ENCODE peak calls at places on chromosomes 7 and 10, in four cellular contexts. Y is heart left ventricle, D is ovary, N is HCT116. H is an unnamed sample.
A peak's percentile ranks its signal among the peaks of the same experiment; 100 is the strongest.

GRCh38 chr7:158321936-158322615 is 265.5 kb downstream of the PTPRN2 start:
- DNase-seq in Y (no peak), D (no peak), N (no peak), H (no peak)

GRCh38 chr10:58590924-58591323 is 78.3 kb downstream of the BICC1 start:
- DNase-seq in Y (no peak), D (no peak), N (no peak), H (no peak)

GRCh38 chr7:29569648-29570047 is 6.0 kb downstream of the PRR15 start:
- DNase-seq in Y (no peak), D (no peak), N (no peak), H (no peak)

GRCh38 chr7:18792866-18793595 is 297.5 kb downstream of the HDAC9 start:
- DNase-seq in Y (no peak), D (no peak), N (no peak), H (no peak)

GRCh38 chr7:143397710-143398530 is 10.7 kb downstream of the EPHA1 start:
- DNase-seq in Y (no peak), D (no peak), N (no peak), H (no peak)

GRCh38 chr7:82054544-82054943 is 284.7 kb upstream of the HGF start:
- DNase-seq in Y (no peak), D (no peak), N (no peak), H (no peak)

GRCh38 chr7:16034353-16034752 is 347.9 kb upstream of the MEOX2 start:
- DNase-seq in Y (no peak), D (no peak), N (no peak), H (no peak)

GRCh38 chr7:23467731-23468720 is 2.3 kb downstream of the IGF2BP3 start:
- DNase-seq in Y (no peak), D (no peak), N (no peak), H (no peak)

GRCh38 chr10:5466451-5466996 is 32.8 kb downstream of the CALML5 start:
- DNase-seq in Y (no peak), D (peak; percentile 32), N (no peak), H (peak; percentile 67)

DNA sequence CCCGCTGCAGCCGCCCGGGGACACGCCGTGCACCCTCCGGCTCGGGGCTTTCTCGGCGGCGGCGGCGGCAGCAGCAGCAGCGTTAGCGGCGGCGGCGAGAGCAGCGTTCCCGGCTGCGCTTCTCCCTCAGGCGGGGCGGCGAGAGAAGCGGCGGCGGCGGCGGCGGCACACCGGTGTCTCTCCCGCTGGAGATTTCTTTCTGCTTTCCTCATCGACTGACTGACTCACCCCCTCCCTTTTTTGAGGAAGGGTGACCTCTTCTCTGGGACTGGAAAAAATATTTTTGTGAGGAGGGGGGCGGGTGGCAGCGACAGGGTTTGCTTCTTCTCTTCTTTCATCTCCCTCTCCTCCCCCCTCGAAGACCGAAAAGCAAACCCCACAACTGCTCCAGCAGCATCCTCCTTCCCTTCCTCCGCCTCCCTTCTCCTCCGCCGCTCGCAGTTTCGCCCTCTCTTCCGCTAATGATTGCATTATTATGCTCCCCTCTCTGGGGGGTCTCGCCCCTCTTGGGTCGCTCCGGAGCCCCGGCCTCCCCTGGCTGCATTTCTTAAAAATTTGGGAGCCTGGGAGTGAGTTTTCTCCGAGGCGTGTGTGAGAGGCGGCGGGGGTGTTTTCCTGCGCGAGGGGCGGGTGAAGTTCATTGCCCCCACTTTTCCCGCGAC is 343 bp downstream of the AUTS2 start:
- DNase-seq in Y (peak; percentile 33), D (peak; percentile 29), N (no peak), H (no peak)
- H3K4me3 ChIP-seq in Y (peak overlapping the region; percentile 65), D (peak overlapping the region; percentile 81), N (no peak overlapping the region), H (peak overlapping the region; percentile 66)

GRCh38 chr7:122750389-122750788 is 47.7 kb upstream of the RNF148 start:
- DNase-seq in Y (no peak), D (no peak), N (no peak), H (no peak)
- H3K4me1 ChIP-seq in Y (no peaks in the 10 kb centered on the region), D (no peaks in the 10 kb centered on the region), N (no peaks in the 10 kb centered on the region), H (no peaks in the 10 kb centered on the region)

DNA sequence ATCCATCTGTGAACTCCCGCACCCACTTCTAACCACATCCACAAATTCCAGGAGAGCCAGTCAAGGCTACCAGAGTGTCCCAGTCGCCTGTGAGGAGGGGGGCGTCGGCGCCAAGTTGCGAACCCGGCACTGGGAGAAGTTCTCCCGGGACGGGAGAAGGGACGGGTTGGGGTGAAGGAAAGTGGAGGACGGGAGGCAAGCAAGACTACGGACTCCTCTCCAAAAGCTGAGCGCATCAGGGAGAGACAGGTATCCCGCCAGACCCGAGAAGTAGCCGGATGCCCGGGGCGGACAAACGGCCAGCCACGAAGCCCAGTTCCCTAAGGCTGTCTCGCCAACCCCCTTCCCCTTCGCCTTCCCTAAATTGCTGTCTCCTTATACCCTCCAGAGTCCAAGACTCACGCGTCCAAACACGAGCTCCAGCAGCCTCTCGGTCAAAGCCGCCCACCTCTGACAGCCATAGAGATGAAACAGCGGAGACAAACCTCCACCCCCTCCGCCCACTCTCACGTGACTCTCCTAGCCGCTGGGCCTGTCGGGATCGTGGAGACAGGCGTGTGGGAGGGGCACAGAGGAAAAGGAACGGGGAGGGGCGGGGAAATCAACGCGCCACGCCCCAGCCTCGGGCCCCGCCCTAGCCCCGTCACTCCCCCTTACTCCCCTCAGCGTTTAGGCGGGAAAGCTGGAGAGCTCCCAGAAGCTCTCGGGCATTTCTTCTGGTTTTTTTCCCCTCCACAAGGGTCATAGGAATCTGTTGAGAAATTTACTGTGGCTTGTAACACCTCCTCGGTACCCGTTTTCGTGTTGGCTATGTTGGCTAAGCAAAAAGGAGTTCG is at the start of gene MICU1:
- DNase-seq in Y (peak; percentile 97), D (peak; percentile 97), N (peak; percentile 85), H (peak; percentile 97)
- TF ChIP-seq POLR2A in Y (no peak), D (peak; percentile 69), N (peak; percentile 50), H (peak; percentile 77)

DNA sequence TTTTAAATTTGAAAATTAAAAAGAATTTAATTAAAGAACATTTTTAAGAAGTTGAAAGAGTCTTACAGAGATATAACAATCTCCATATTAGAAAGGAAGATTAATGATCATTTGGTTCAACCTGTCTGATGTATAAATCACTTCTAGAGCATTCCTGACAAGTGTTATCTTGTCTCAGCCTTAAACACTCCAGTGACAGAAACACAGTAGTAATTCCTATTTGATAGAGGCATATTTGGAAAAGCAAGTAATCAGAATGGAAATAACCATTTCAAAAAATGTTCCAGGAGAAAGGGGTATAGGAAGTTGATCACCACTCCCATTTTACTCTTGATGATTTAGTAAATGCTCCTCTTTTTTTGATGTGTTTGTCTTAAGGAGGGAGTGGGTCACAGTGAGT is 213.1 kb upstream of the FAM3C start:
- DNase-seq in Y (no peak), D (no peak), N (no peak), H (no peak)
- H3K4me3 ChIP-seq in Y (no peak overlapping the region), D (no peak overlapping the region), N (no peak overlapping the region), H (no peak overlapping the region)

GRCh38 chr7:101111261-101111660 is 15.6 kb upstream of the SERPINE1 start:
- DNase-seq in Y (no peak), D (no peak), N (no peak), H (no peak)
- H3K4me1 ChIP-seq in Y (peaks cover 9% of the 10 kb centered on the region), D (peaks cover 8% of the 10 kb centered on the region), N (peaks cover 30% of the 10 kb centered on the region), H (no peaks in the 10 kb centered on the region)

DNA sequence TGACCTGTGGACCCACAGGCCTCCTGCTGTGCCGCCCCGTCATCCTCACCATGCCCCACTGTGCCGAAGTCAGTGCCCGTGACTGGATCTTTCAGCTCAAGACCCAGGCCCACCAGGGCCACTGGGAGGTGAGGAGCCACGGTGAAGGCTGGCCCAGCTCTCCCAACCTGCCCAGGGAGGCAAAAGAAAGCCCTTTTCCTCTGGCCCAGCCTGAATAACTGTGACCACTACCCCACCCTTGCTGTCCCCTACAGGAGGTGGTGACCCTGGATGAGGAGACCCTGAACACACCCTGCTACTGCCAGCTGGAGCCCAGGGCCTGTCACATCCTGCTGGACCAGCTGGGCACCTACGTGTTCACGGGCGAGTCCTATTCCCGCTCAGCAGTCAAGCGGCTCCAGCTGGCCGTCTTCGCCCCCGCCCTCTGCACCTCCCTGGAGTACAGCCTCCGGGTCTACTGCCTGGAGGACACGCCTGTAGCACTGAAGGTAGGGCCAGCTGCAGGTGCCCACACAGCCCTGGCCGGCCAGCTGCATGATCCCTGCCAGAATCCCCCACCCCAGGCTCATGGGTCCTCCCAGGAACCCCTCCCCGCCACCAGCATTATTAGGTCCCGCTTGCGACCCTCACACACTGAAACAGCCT is 25.5 kb upstream of the SLC29A3 start:
- DNase-seq in Y (peak; percentile 26), D (no peak), N (no peak), H (no peak)
- TF ChIP-seq POLR2A in Y (no peak), D (no peak), N (no peak), H (no peak)

GRCh38 chr10:70500339-70500738 is 21.8 kb downstream of the PALD1 start:
- DNase-seq in Y (no peak), D (no peak), N (no peak), H (no peak)

GRCh38 chr10:70500812-70501301 is 22.3 kb downstream of the PALD1 start:
- DNase-seq in Y (peak; percentile 76), D (no peak), N (no peak), H (no peak)

GRCh38 chr10:70498970-70499828 is 20.6 kb downstream of the PALD1 start:
- DNase-seq in Y (no peak), D (no peak), N (no peak), H (no peak)

GRCh38 chr10:70502406-70502805 is 23.8 kb downstream of the PALD1 start:
- DNase-seq in Y (no peak), D (no peak), N (no peak), H (no peak)

DNA sequence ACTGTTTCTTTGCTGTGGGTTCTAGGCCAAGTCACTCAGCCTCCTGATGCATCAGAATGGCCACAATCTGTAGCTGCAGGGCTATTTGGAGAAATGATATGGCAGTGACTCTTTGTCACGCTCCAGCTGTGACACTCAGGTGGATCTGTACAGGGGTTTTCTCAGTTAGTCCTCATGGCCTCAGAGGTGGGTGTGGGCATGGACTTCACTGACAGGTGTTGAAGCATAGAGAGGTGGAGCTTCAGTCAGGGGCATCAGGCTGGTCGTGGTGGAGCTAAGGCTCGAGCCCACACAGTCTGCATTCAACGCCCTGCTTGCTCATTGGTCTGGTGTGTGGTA is 21.2 kb downstream of the PALD1 start:
- DNase-seq in Y (no peak), D (no peak), N (no peak), H (no peak)
- H3K4me3 ChIP-seq in Y (no peak overlapping the region), D (no peak overlapping the region), N (no peak overlapping the region), H (no peak overlapping the region)

GRCh38 chr10:95485030-95485429 is 76.1 kb downstream of the SORBS1 start:
- DNase-seq in Y (no peak), D (no peak), N (no peak), H (no peak)
- H3K4me1 ChIP-seq in Y (peaks cover 38% of the 10 kb centered on the region), D (no peaks in the 10 kb centered on the region), N (peaks cover 9% of the 10 kb centered on the region), H (peaks cover 29% of the 10 kb centered on the region)

DNA sequence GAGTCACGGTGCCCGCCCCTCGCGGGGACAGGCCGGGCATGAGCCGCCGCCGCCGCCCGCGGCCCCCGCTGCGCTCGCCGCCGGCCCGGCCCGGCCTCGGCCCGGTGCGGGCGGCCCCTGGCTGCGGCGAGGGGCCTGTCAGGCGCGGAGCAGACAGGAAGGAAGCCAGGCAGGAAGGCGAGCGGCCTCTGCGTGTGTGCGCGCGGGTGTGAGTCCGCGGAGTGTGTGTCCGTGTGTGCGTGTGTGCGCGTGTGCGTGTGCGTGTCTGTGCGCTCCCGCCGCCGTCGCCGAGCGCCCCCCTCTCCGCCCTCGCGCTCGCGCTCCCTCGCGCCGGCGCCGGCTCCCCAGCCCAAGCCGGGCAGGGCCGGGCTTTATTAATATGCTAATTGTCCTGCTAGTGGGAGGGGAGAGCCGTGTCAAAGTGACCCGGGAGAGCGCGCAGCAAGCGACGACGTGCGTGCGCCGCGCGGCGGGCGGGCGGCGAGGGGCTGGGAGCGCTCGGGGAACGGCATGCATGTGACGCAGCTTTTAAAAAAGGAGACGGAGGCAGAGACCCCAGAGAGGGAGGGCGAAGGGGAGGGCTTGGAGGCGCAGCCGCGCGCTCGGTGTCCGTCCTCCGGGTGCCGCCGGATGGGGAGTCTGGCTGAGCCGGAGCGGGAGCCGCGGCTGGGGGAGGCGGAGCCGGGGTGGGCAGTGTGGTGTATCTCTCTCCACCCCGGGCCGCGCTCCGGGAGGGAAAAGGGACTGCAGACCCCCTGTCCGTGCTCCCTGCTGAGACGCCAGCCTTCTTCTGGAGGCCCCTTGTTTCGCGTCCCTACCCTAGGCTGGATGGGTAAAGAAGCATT is at the start of gene LDB1:
- DNase-seq in Y (peak; percentile 88), D (peak; percentile 73), N (peak; percentile 65), H (peak; percentile 83)
- TF ChIP-seq POLR2A in Y (peak; percentile 91), D (peak; percentile 82), N (peak; percentile 69), H (peak; percentile 86)

H was measured in right lobe of liver.